ENCODE peak calls at places on chromosomes 2 and 18, in six cellular contexts. W is G401; N is GM20000; B is amniotic stem cell; Y is GM23248; R is activated T-helper 1 cell treated with anti-CD3 and anti-CD28 coated beads, Interleukin-2, amount 50 U/mL, for 16 hours. F is an unnamed sample.
A peak's percentile ranks its signal among the peaks of the same experiment; 100 is the strongest.

GRCh38 chr2:96502891-96503636 is 2.1 kb downstream of the NEURL3 start:
- DNase-seq in N (no peak), W (no peak), B (no peak), R (no peak), Y (no peak), F (no peak)

GRCh38 chr2:170660406-170660805 is 54.7 kb upstream of the SP5 start:
- DNase-seq in B (no peak), R (no peak), Y (no peak), W (no peak), N (no peak), F (peak; percentile 68)

GRCh38 chr18:3612315-3612714 is 162.3 kb downstream of the TGIF1 start:
- DNase-seq in B (no peak), R (no peak), W (no peak), Y (peak; percentile 59), N (no peak), F (no peak)

GRCh38 chr2:240655931-240656886 is 26.5 kb downstream of the AQP12B start:
- DNase-seq in W (no peak), R (no peak), Y (peak; percentile 46), N (peak; percentile 79), B (no peak), F (no peak)

GRCh38 chr2:146734042-146734715 is 1110.7 kb upstream of the ACVR2A start:
- DNase-seq in W (peak; percentile 32), Y (peak; percentile 80), R (no peak), B (no peak), N (peak; percentile 7), F (peak; percentile 36)

GRCh38 chr2:11554430-11554764 is 20.6 kb downstream of the GREB1 start:
- DNase-seq in B (no peak), Y (no peak), N (no peak), W (no peak), R (no peak), F (no peak)

GRCh38 chr2:238160206-238161129 is 1.7 kb downstream of the ERFE start:
- DNase-seq in R (no peak), Y (no peak), N (no peak), B (no peak), W (no peak), F (no peak)

GRCh38 chr2:231800493-231801091 is 14.3 kb downstream of the COPS7B start:
- DNase-seq in N (peak; percentile 40), B (peak; percentile 16), R (no peak), W (peak; percentile 21), Y (peak; percentile 69), F (no peak)

GRCh38 chr2:181468313-181468712 is 11.1 kb downstream of the ITGA4 start:
- DNase-seq in B (no peak), N (no peak), R (no peak), W (no peak), Y (peak; percentile 8), F (no peak)

GRCh38 chr2:3174626-3175567 is 202.7 kb downstream of the EIPR1 start:
- DNase-seq in Y (no peak), R (no peak), B (no peak), N (no peak), W (no peak), F (no peak)

GRCh38 chr2:100192825-100193224 is 50.4 kb upstream of the AFF3 start:
- DNase-seq in W (peak; percentile 96), R (no peak), N (no peak), B (no peak), Y (no peak), F (no peak)

GRCh38 chr2:101330253-101330921 is 21.9 kb upstream of the RNF149 start:
- DNase-seq in W (no peak), B (no peak), N (no peak), Y (no peak), R (peak; percentile 11), F (no peak)

GRCh38 chr18:76275913-76276312 is 219.1 kb downstream of the ZNF516 start:
- DNase-seq in Y (no peak), W (no peak), N (no peak), R (no peak), B (no peak), F (no peak)

GRCh38 chr2:7210712-7211111 is 293.5 kb downstream of the RNF144A start:
- DNase-seq in Y (peak; percentile 56), B (no peak), R (no peak), W (no peak), N (no peak), F (no peak)

GRCh38 chr2:136019304-136019703 is 33.9 kb upstream of the DARS1 start:
- DNase-seq in R (no peak), W (no peak), Y (no peak), N (peak; percentile 49), B (no peak), F (no peak)

GRCh38 chr2:75632091-75632704 is 14.4 kb upstream of the MRPL19 start:
- DNase-seq in W (no peak), R (no peak), N (no peak), Y (peak; percentile 79), B (no peak), F (no peak)

GRCh38 chr2:234459401-234460009 is 37.4 kb downstream of the ARL4C start:
- DNase-seq in B (no peak), Y (no peak), W (no peak), R (no peak), N (no peak), F (no peak)

GRCh38 chr2:181684454-181685149 is 4.3 kb upstream of the NEUROD1 start:
- DNase-seq in R (no peak), B (no peak), W (peak; percentile 63), Y (no peak), N (no peak), F (no peak)

GRCh38 chr2:10760794-10761504 is 39.5 kb downstream of the ATP6V1C2 start:
- DNase-seq in N (no peak), W (no peak), B (no peak), R (no peak), Y (no peak), F (no peak)

GRCh38 chr2:235032949-235033348 is 81.1 kb downstream of the SH3BP4 start:
- DNase-seq in B (no peak), Y (no peak), N (no peak), W (no peak), R (no peak), F (no peak)

GRCh38 chr2:110748489-110748867 is 16.1 kb downstream of the ACOXL start:
- DNase-seq in Y (no peak), W (no peak), B (no peak), R (peak; percentile 38), N (peak; percentile 77), F (no peak)

GRCh38 chr18:58556333-58557012 is 72.4 kb downstream of the ALPK2 start:
- DNase-seq in W (no peak), Y (no peak), B (no peak), R (no peak), N (no peak), F (no peak)

GRCh38 chr2:157782057-157782845 is 93.9 kb downstream of the ACVR1 start:
- DNase-seq in R (no peak), Y (peak; percentile 38), B (no peak), W (no peak), N (no peak), F (no peak)

GRCh38 chr18:77101410-77102245 is 31.0 kb downstream of the MBP start:
- DNase-seq in Y (peak; percentile 95), R (peak; percentile 31), B (peak; percentile 83), W (no peak), N (peak; percentile 65), F (no peak)

F was measured in NCI-H446 treated with DMSO at 0.1 percent for 48 hours.